ENCODE peak calls at places on chromosome 10, in four cellular contexts. One of them, this sample, is unnamed.

GRCh38 chr10:49737474-49738201 is 24.5 kb downstream of the OGDHL start:
- DNase-seq in endothelial cell: no peak
- DNase-seq in activated CD8-positive, alpha-beta memory T cell treated with anti-CD3 and anti-CD28 coated beads for 1 hour: no peak
- DNase-seq in heart left ventricle: no peak
- DNase-seq in this sample: no peak

GRCh38 chr10:114499630-114500190 is 95.4 kb upstream of the AFAP1L2 start:
- DNase-seq in endothelial cell: no peak
- DNase-seq in activated CD8-positive, alpha-beta memory T cell treated with anti-CD3 and anti-CD28 coated beads for 1 hour: no peak
- DNase-seq in heart left ventricle: no peak
- DNase-seq in this sample: no peak

GRCh38 chr10:112624546-112625048 is 177.6 kb downstream of the VTI1A start:
- DNase-seq in endothelial cell: no peak
- DNase-seq in activated CD8-positive, alpha-beta memory T cell treated with anti-CD3 and anti-CD28 coated beads for 1 hour: no peak
- DNase-seq in heart left ventricle: no peak
- DNase-seq in this sample: no peak

GRCh38 chr10:101444058-101444457 is 90.1 kb downstream of the BTRC start:
- DNase-seq in heart left ventricle: no peak
- DNase-seq in activated CD8-positive, alpha-beta memory T cell treated with anti-CD3 and anti-CD28 coated beads for 1 hour: no peak
- DNase-seq in endothelial cell: no peak
- DNase-seq in this sample: no peak

GRCh38 chr10:380313-380955 is 245.2 kb downstream of the ZMYND11 start:
- DNase-seq in heart left ventricle: no peak
- DNase-seq in activated CD8-positive, alpha-beta memory T cell treated with anti-CD3 and anti-CD28 coated beads for 1 hour: no peak
- DNase-seq in endothelial cell: no peak
- DNase-seq in this sample: no peak

GRCh38 chr10:6200588-6201510 is 1.9 kb upstream of the PFKFB3 start:
- DNase-seq in endothelial cell: peak
- DNase-seq in activated CD8-positive, alpha-beta memory T cell treated with anti-CD3 and anti-CD28 coated beads for 1 hour: no peak
- DNase-seq in heart left ventricle: peak
- DNase-seq in this sample: peak

GRCh38 chr10:61621538-61622150 is 41.1 kb upstream of the CABCOCO1 start:
- DNase-seq in heart left ventricle: no peak
- DNase-seq in endothelial cell: no peak
- DNase-seq in activated CD8-positive, alpha-beta memory T cell treated with anti-CD3 and anti-CD28 coated beads for 1 hour: no peak
- DNase-seq in this sample: peak

GRCh38 chr10:75814071-75814470 is 382.6 kb downstream of the LRMDA start:
- DNase-seq in heart left ventricle: no peak
- DNase-seq in activated CD8-positive, alpha-beta memory T cell treated with anti-CD3 and anti-CD28 coated beads for 1 hour: no peak
- DNase-seq in endothelial cell: no peak
- DNase-seq in this sample: no peak

GRCh38 chr10:126175586-126176258 is 212.6 kb downstream of the ADAM12 start:
- DNase-seq in heart left ventricle: no peak
- DNase-seq in activated CD8-positive, alpha-beta memory T cell treated with anti-CD3 and anti-CD28 coated beads for 1 hour: no peak
- DNase-seq in endothelial cell: no peak
- DNase-seq in this sample: no peak

GRCh38 chr10:62684911-62685310 is 119.6 kb upstream of the ADO start:
- DNase-seq in heart left ventricle: no peak
- DNase-seq in activated CD8-positive, alpha-beta memory T cell treated with anti-CD3 and anti-CD28 coated beads for 1 hour: no peak
- DNase-seq in endothelial cell: no peak
- DNase-seq in this sample: peak

GRCh38 chr10:113001599-113002448 is 51.8 kb downstream of the TCF7L2 start:
- DNase-seq in activated CD8-positive, alpha-beta memory T cell treated with anti-CD3 and anti-CD28 coated beads for 1 hour: no peak
- DNase-seq in endothelial cell: no peak
- DNase-seq in heart left ventricle: no peak
- DNase-seq in this sample: no peak

GRCh38 chr10:128950159-128950956 is 516.7 kb upstream of the MGMT start:
- DNase-seq in activated CD8-positive, alpha-beta memory T cell treated with anti-CD3 and anti-CD28 coated beads for 1 hour: no peak
- DNase-seq in heart left ventricle: no peak
- DNase-seq in endothelial cell: no peak
- DNase-seq in this sample: no peak

GRCh38 chr10:132563485-132564248 is 26.1 kb downstream of the INPP5A start:
- DNase-seq in heart left ventricle: no peak
- DNase-seq in activated CD8-positive, alpha-beta memory T cell treated with anti-CD3 and anti-CD28 coated beads for 1 hour: no peak
- DNase-seq in endothelial cell: no peak
- DNase-seq in this sample: no peak

GRCh38 chr10:97543025-97543546 is 29.5 kb upstream of the ANKRD2 start:
- DNase-seq in activated CD8-positive, alpha-beta memory T cell treated with anti-CD3 and anti-CD28 coated beads for 1 hour: no peak
- DNase-seq in heart left ventricle: peak
- DNase-seq in endothelial cell: peak
- DNase-seq in this sample: no peak

GRCh38 chr10:46106410-46107255 is 60.6 kb upstream of the MSMB start:
- DNase-seq in endothelial cell: peak
- DNase-seq in activated CD8-positive, alpha-beta memory T cell treated with anti-CD3 and anti-CD28 coated beads for 1 hour: no peak
- DNase-seq in heart left ventricle: peak
- DNase-seq in this sample: peak

GRCh38 chr10:15486404-15486803 is 115.3 kb upstream of the FAM171A1 start:
- DNase-seq in endothelial cell: no peak
- DNase-seq in activated CD8-positive, alpha-beta memory T cell treated with anti-CD3 and anti-CD28 coated beads for 1 hour: no peak
- DNase-seq in heart left ventricle: no peak
- DNase-seq in this sample: no peak

GRCh38 chr10:35251373-35252100 is 84.8 kb upstream of the CCNY start:
- DNase-seq in activated CD8-positive, alpha-beta memory T cell treated with anti-CD3 and anti-CD28 coated beads for 1 hour: no peak
- DNase-seq in heart left ventricle: no peak
- DNase-seq in endothelial cell: no peak
- DNase-seq in this sample: no peak

GRCh38 chr10:116112232-116113231 is 160.5 kb downstream of the GFRA1 start:
- DNase-seq in heart left ventricle: no peak
- DNase-seq in endothelial cell: no peak
- DNase-seq in activated CD8-positive, alpha-beta memory T cell treated with anti-CD3 and anti-CD28 coated beads for 1 hour: no peak
- DNase-seq in this sample: no peak

GRCh38 chr10:104120903-104121484 is 977 bp upstream of the SFR1 start:
- DNase-seq in heart left ventricle: peak
- DNase-seq in endothelial cell: peak
- DNase-seq in activated CD8-positive, alpha-beta memory T cell treated with anti-CD3 and anti-CD28 coated beads for 1 hour: peak
- DNase-seq in this sample: peak

GRCh38 chr10:124088944-124089343 is 4.5 kb downstream of the CHST15 start:
- DNase-seq in heart left ventricle: no peak
- DNase-seq in activated CD8-positive, alpha-beta memory T cell treated with anti-CD3 and anti-CD28 coated beads for 1 hour: no peak
- DNase-seq in endothelial cell: no peak
- DNase-seq in this sample: no peak

GRCh38 chr10:80104066-80104926 is 25.8 kb downstream of the TMEM254 start:
- DNase-seq in endothelial cell: no peak
- DNase-seq in heart left ventricle: no peak
- DNase-seq in activated CD8-positive, alpha-beta memory T cell treated with anti-CD3 and anti-CD28 coated beads for 1 hour: no peak
- DNase-seq in this sample: no peak

GRCh38 chr10:110003524-110003885 is 4.3 kb upstream of the ADD3 start:
- DNase-seq in heart left ventricle: no peak
- DNase-seq in activated CD8-positive, alpha-beta memory T cell treated with anti-CD3 and anti-CD28 coated beads for 1 hour: no peak
- DNase-seq in endothelial cell: no peak
- DNase-seq in this sample: peak

GRCh38 chr10:76902949-76903348 is 734.7 kb downstream of the KCNMA1 start:
- DNase-seq in activated CD8-positive, alpha-beta memory T cell treated with anti-CD3 and anti-CD28 coated beads for 1 hour: no peak
- DNase-seq in heart left ventricle: peak
- DNase-seq in endothelial cell: peak
- DNase-seq in this sample: peak

GRCh38 chr10:26938578-26938977 is 77.8 kb upstream of the ABI1 start:
- DNase-seq in endothelial cell: no peak
- DNase-seq in heart left ventricle: no peak
- DNase-seq in activated CD8-positive, alpha-beta memory T cell treated with anti-CD3 and anti-CD28 coated beads for 1 hour: no peak
- DNase-seq in this sample: no peak

GRCh38 chr10:5528989-5529701 is 4.4 kb downstream of the CALML3 start:
- DNase-seq in activated CD8-positive, alpha-beta memory T cell treated with anti-CD3 and anti-CD28 coated beads for 1 hour: no peak
- DNase-seq in endothelial cell: no peak
- DNase-seq in heart left ventricle: no peak
- DNase-seq in this sample: no peak